ENCODE peak calls at places on chromosomes 1 and 21, in five cellular contexts. One of them, this sample, is unnamed. For H3K4me1, the result is how much of the 10 kb centered on the place peaks cover.

GRCh38 chr1:210446479-210446878 is 117.8 kb downstream of the HHAT start:
- DNase-seq in left lung: no peak
- DNase-seq in cardiac muscle cell: no peak
- DNase-seq in mammary epithelial cell: no peak
- DNase-seq in body of pancreas: no peak
- DNase-seq in this sample: no peak

GRCh38 chr1:2148691-2149090 is 45.9 kb downstream of the FAAP20 start:
- DNase-seq in left lung: no peak
- DNase-seq in cardiac muscle cell: no peak
- DNase-seq in mammary epithelial cell: no peak
- DNase-seq in body of pancreas: no peak
- DNase-seq in this sample: no peak

GRCh38 chr1:248818505-248819374 is 7.0 kb downstream of the SH3BP5L start:
- DNase-seq in left lung: no peak
- DNase-seq in cardiac muscle cell: no peak
- DNase-seq in mammary epithelial cell: no peak
- DNase-seq in body of pancreas: peak
- DNase-seq in this sample: no peak

GRCh38 chr1:159916240-159917051 is 8.9 kb downstream of the TAGLN2 start:
- DNase-seq in left lung: no peak
- DNase-seq in cardiac muscle cell: peak
- DNase-seq in mammary epithelial cell: peak
- DNase-seq in body of pancreas: peak
- DNase-seq in this sample: no peak

GRCh38 chr1:3459940-3460652 is 5.6 kb downstream of the ARHGEF16 start:
- DNase-seq in left lung: no peak
- DNase-seq in cardiac muscle cell: no peak
- DNase-seq in mammary epithelial cell: no peak
- DNase-seq in body of pancreas: peak
- DNase-seq in this sample: no peak

GRCh38 chr1:56063461-56063860 is 515.9 kb downstream of the PLPP3 start:
- DNase-seq in left lung: no peak
- DNase-seq in cardiac muscle cell: peak
- DNase-seq in mammary epithelial cell: peak
- DNase-seq in body of pancreas: no peak
- DNase-seq in this sample: no peak

GRCh38 chr1:204206121-204206520 is 7.7 kb downstream of the GOLT1A start:
- DNase-seq in left lung: no peak
- DNase-seq in cardiac muscle cell: peak
- DNase-seq in mammary epithelial cell: no peak
- DNase-seq in body of pancreas: no peak
- DNase-seq in this sample: no peak

GRCh38 chr1:47024138-47024856 is 828 bp downstream of the CYP4X1 start:
- DNase-seq in left lung: no peak
- DNase-seq in cardiac muscle cell: peak
- DNase-seq in mammary epithelial cell: no peak
- DNase-seq in body of pancreas: no peak
- DNase-seq in this sample: peak

GRCh38 chr1:36411674-36412648 is 14.3 kb upstream of the LSM10 start:
- DNase-seq in left lung: no peak
- DNase-seq in cardiac muscle cell: peak
- DNase-seq in mammary epithelial cell: peak
- DNase-seq in body of pancreas: no peak
- DNase-seq in this sample: no peak

GRCh38 chr1:87399264-87399663 is 70.6 kb downstream of the LMO4 start:
- DNase-seq in left lung: no peak
- DNase-seq in cardiac muscle cell: no peak
- DNase-seq in mammary epithelial cell: peak
- DNase-seq in body of pancreas: no peak
- DNase-seq in this sample: no peak

GRCh38 chr21:32520885-32521735 is 64.2 kb downstream of the TCP10L start:
- DNase-seq in left lung: peak
- DNase-seq in cardiac muscle cell: peak
- DNase-seq in mammary epithelial cell: peak
- DNase-seq in body of pancreas: peak
- DNase-seq in this sample: peak

GRCh38 chr1:97826820-97827219 is 94.0 kb downstream of the DPYD start:
- DNase-seq in left lung: no peak
- DNase-seq in cardiac muscle cell: no peak
- DNase-seq in mammary epithelial cell: no peak
- DNase-seq in body of pancreas: no peak
- DNase-seq in this sample: no peak

GRCh38 chr1:177884499-177885021 is 85.3 kb downstream of the SEC16B start:
- DNase-seq in left lung: no peak
- DNase-seq in cardiac muscle cell: peak
- DNase-seq in mammary epithelial cell: no peak
- DNase-seq in body of pancreas: no peak
- DNase-seq in this sample: no peak

GRCh38 chr21:35410656-35411055 is 361.6 kb upstream of the RUNX1 start:
- DNase-seq in left lung: no peak
- DNase-seq in cardiac muscle cell: no peak
- DNase-seq in mammary epithelial cell: no peak
- DNase-seq in body of pancreas: no peak
- DNase-seq in this sample: no peak

GRCh38 chr21:41260428-41260827 is 56.2 kb upstream of the FAM3B start:
- DNase-seq in left lung: no peak
- DNase-seq in cardiac muscle cell: no peak
- DNase-seq in mammary epithelial cell: no peak
- DNase-seq in body of pancreas: no peak
- DNase-seq in this sample: no peak

GRCh38 chr1:101605878-101606277 is 369.1 kb downstream of the S1PR1 start:
- DNase-seq in left lung: no peak
- DNase-seq in cardiac muscle cell: no peak
- DNase-seq in mammary epithelial cell: no peak
- DNase-seq in body of pancreas: no peak
- DNase-seq in this sample: no peak

GRCh38 chr1:11617314-11617713 is 36.9 kb downstream of the FBXO2 start:
- DNase-seq in left lung: no peak
- DNase-seq in cardiac muscle cell: no peak
- DNase-seq in mammary epithelial cell: no peak
- DNase-seq in body of pancreas: no peak
- DNase-seq in this sample: no peak

GRCh38 chr1:168483531-168483930 is 60.3 kb downstream of the XCL2 start:
- DNase-seq in left lung: no peak
- DNase-seq in cardiac muscle cell: peak
- DNase-seq in mammary epithelial cell: peak
- DNase-seq in body of pancreas: no peak
- DNase-seq in this sample: no peak

GRCh38 chr1:111967886-111968285 is 21.6 kb downstream of the KCND3 start:
- DNase-seq in left lung: no peak
- DNase-seq in cardiac muscle cell: no peak
- DNase-seq in mammary epithelial cell: no peak
- DNase-seq in body of pancreas: no peak
- DNase-seq in this sample: no peak

GRCh38 chr1:31548518-31548898 is 27.8 kb upstream of the TINAGL1 start:
- DNase-seq in left lung: no peak
- DNase-seq in cardiac muscle cell: no peak
- DNase-seq in mammary epithelial cell: peak
- DNase-seq in body of pancreas: peak
- DNase-seq in this sample: no peak

GRCh38 chr1:158924677-158925076 is 6.7 kb upstream of the PYHIN1 start:
- DNase-seq in left lung: no peak
- DNase-seq in cardiac muscle cell: no peak
- DNase-seq in mammary epithelial cell: no peak
- DNase-seq in body of pancreas: no peak
- DNase-seq in this sample: no peak

GRCh38 chr1:159939603-159940002 is 5.8 kb downstream of the IGSF9 start:
- DNase-seq in left lung: no peak
- DNase-seq in cardiac muscle cell: no peak
- DNase-seq in mammary epithelial cell: no peak
- DNase-seq in body of pancreas: no peak
- DNase-seq in this sample: no peak

GRCh38 chr21:17348357-17348756 is 164.5 kb upstream of the CXADR start:
- DNase-seq in left lung: no peak
- DNase-seq in cardiac muscle cell: no peak
- DNase-seq in mammary epithelial cell: no peak
- DNase-seq in body of pancreas: no peak
- DNase-seq in this sample: no peak

GRCh38 chr1:65993047-65993363 is 200.3 kb downstream of the PDE4B start:
- DNase-seq in left lung: no peak
- DNase-seq in cardiac muscle cell: peak
- DNase-seq in mammary epithelial cell: no peak
- DNase-seq in body of pancreas: no peak
- DNase-seq in this sample: no peak

GRCh38 chr1:210264521-210265380 is 32.2 kb downstream of the SERTAD4 start:
- DNase-seq in left lung: no peak
- DNase-seq in cardiac muscle cell: peak
- DNase-seq in mammary epithelial cell: no peak
- DNase-seq in body of pancreas: no peak
- DNase-seq in this sample: no peak

GRCh38 chr1:29835486-29836273 is 599.4 kb downstream of the PTPRU start:
- DNase-seq in left lung: no peak
- DNase-seq in cardiac muscle cell: no peak
- DNase-seq in mammary epithelial cell: no peak
- DNase-seq in body of pancreas: no peak
- DNase-seq in this sample: no peak

GRCh38 chr1:167090289-167090942 is at the start of gene GPA33:
- DNase-seq in left lung: no peak
- DNase-seq in cardiac muscle cell: no peak
- DNase-seq in mammary epithelial cell: no peak
- DNase-seq in body of pancreas: no peak
- DNase-seq in this sample: no peak

GRCh38 chr1:183844806-183845205 is 39.9 kb downstream of the RGL1 start:
- DNase-seq in left lung: no peak
- DNase-seq in cardiac muscle cell: no peak
- DNase-seq in mammary epithelial cell: no peak
- DNase-seq in body of pancreas: no peak
- DNase-seq in this sample: no peak

GRCh38 chr1:27127419-27127818 is 27.5 kb downstream of the SLC9A1 start:
- DNase-seq in left lung: no peak
- DNase-seq in cardiac muscle cell: no peak
- DNase-seq in mammary epithelial cell: no peak
- DNase-seq in body of pancreas: no peak
- DNase-seq in this sample: no peak

DNA sequence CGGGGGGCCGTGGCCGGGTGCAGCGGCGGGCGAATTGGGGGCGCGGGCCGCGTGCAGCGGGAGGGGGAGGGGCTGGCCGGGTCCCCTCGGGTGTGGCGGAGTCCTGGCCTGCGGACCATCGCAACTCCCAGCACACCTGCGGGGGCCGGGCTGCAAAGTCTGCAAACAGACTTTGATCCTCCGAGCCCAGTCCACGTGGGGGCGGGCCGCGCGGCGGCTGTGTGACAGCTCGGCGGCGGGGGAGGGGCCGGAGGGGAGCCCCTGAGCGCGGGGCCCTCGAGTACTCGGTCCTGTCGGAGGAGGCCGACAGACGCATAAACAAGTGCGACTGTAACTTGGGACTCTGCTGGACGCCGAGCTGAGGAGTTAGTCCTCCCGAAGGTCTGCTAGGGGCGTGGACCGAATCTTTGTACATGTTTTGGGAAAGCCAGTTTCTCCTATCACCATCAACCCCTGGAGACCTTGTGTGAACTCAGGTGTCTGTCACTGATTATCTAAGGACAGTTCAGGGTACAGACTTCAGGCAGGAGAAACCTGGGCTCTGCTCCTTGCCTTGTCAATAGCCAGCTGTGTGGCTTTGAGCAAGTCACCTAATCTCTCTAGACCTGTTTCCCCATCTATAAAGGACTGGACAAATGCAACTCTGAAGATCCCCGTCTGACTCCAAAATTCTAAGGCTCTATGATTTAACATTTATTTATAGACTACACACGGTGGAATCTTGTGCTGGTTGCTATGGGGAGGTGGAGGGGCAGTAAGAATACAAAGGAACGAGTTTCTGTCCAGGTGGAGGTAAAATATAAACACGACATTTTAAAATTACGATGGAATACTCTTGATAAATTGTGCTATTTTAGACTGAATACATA is 707 bp upstream of the SLC30A1 start:
- DNase-seq in left lung: no peak
- DNase-seq in cardiac muscle cell: no peak
- DNase-seq in mammary epithelial cell: no peak
- DNase-seq in body of pancreas: peak
- DNase-seq in this sample: no peak
- H3K4me1 ChIP-seq in left lung: half or more
- H3K4me1 ChIP-seq in cardiac muscle cell: under half
- H3K4me1 ChIP-seq in mammary epithelial cell: under half
- H3K4me1 ChIP-seq in body of pancreas: under half
- H3K4me1 ChIP-seq in this sample: half or more

GRCh38 chr1:12709696-12710095 is 6.2 kb upstream of the AADACL3 start:
- DNase-seq in left lung: no peak
- DNase-seq in cardiac muscle cell: no peak
- DNase-seq in mammary epithelial cell: no peak
- DNase-seq in body of pancreas: no peak
- DNase-seq in this sample: no peak
- H3K27ac ChIP-seq in left lung: peak
- H3K27ac ChIP-seq in cardiac muscle cell: no peak
- H3K27ac ChIP-seq in mammary epithelial cell: no peak
- H3K27ac ChIP-seq in body of pancreas: no peak
- H3K27ac ChIP-seq in this sample: no peak

GRCh38 chr1:197775282-197776262 is at the start of gene DENND1B:
- DNase-seq in left lung: peak
- DNase-seq in cardiac muscle cell: peak
- DNase-seq in mammary epithelial cell: peak
- DNase-seq in body of pancreas: peak
- DNase-seq in this sample: peak
- TF ChIP-seq CTCF in left lung: no peak
- TF ChIP-seq CTCF in cardiac muscle cell: no peak
- TF ChIP-seq CTCF in mammary epithelial cell: no peak
- TF ChIP-seq CTCF in body of pancreas: no peak
- TF ChIP-seq CTCF in this sample: peak

GRCh38 chr1:9371391-9371935 is 78.8 kb downstream of the SPSB1 start:
- DNase-seq in left lung: peak
- DNase-seq in cardiac muscle cell: peak
- DNase-seq in mammary epithelial cell: no peak
- DNase-seq in body of pancreas: no peak
- DNase-seq in this sample: peak
- H3K4me1 ChIP-seq in left lung: under half
- H3K4me1 ChIP-seq in cardiac muscle cell: under half
- H3K4me1 ChIP-seq in mammary epithelial cell: under half
- H3K4me1 ChIP-seq in body of pancreas: under half
- H3K4me1 ChIP-seq in this sample: half or more

DNA sequence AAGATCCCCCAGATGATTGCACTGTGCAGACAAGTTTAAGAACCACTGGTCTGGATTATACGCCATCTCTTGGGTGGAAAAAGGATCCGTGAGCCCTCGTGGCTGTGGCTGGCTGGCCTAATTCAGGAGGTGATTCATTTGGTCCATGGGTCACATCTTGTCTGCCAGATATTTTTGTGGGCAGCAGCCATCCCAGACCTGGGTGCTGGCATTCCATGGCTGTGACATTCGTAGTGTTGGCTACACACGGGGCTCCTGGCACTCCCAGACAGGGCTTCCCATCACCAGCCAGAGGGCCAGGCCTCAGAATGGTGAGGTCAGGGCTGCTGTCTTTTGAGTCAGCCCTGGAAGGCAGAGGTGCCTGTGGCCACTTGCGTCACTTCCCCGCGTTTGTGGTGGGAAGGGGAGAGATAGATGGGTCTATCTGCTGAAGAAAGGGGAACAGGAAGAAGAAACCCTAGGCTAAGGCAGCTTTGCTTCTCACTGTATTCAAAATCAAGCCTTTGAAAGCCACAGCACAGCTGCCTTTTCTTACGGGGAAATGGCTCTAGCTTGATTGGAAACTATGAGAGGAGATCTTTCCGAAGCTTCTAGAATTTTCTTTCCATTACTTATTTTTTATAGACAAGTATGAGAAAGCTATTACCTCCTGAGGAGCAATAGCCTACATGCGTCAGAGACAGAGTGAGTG is 32.4 kb downstream of the EIF2D start:
- DNase-seq in left lung: peak
- DNase-seq in cardiac muscle cell: peak
- DNase-seq in mammary epithelial cell: peak
- DNase-seq in body of pancreas: no peak
- DNase-seq in this sample: peak
- H3K27ac ChIP-seq in left lung: peak
- H3K27ac ChIP-seq in cardiac muscle cell: no peak
- H3K27ac ChIP-seq in mammary epithelial cell: no peak
- H3K27ac ChIP-seq in body of pancreas: peak
- H3K27ac ChIP-seq in this sample: no peak